ENCODE peak calls at places on chromosomes 3 and 15, in nine cellular contexts. P, F, Y, V, W, T, X, E and K are unnamed samples.

GRCh38 chr3:157128771-157129671 is 30.9 kb downstream of the CCNL1 start:
- DNase-seq in F (peak), T (peak), Y (no peak), E (no peak), P (no peak), X (peak), V (no peak), W (no peak), K (no peak)

GRCh38 chr15:34721802-34722795 is 32.7 kb downstream of the GJD2 start:
- DNase-seq in V (no peak), F (no peak), X (no peak), E (no peak), P (no peak), Y (peak), T (peak), W (peak), K (peak)

GRCh38 chr3:185959609-185960517 is 22.0 kb upstream of the TRA2B start:
- DNase-seq in W (no peak), V (no peak), F (no peak), E (peak), T (peak), Y (no peak), P (no peak), X (peak), K (no peak)

GRCh38 chr3:7421065-7421464 is 560.1 kb downstream of the GRM7 start:
- DNase-seq in W (no peak), F (no peak), V (no peak), Y (no peak), X (no peak), E (no peak), T (no peak), P (no peak), K (no peak)

GRCh38 chr15:75945953-75946352 is 42.3 kb downstream of the FBXO22 start:
- DNase-seq in T (peak), V (no peak), X (no peak), W (no peak), F (no peak), E (no peak), P (no peak), Y (no peak), K (no peak)

GRCh38 chr15:65189102-65189740 is 4.1 kb upstream of the CLPX start:
- DNase-seq in T (peak), E (no peak), X (peak), W (peak), Y (peak), V (peak), F (no peak), P (no peak), K (no peak)

GRCh38 chr3:169146112-169146665 is 517.3 kb downstream of the MECOM start:
- DNase-seq in Y (no peak), E (no peak), T (peak), V (no peak), X (peak), F (peak), P (peak), W (peak), K (peak)

GRCh38 chr3:60065227-60065868 is 1015.5 kb upstream of the CFAP20DC start:
- DNase-seq in T (no peak), E (no peak), X (no peak), F (no peak), Y (no peak), P (no peak), V (no peak), W (no peak), K (no peak)

GRCh38 chr3:176595307-176595706 is 602.0 kb downstream of the TBL1XR1 start:
- DNase-seq in T (no peak), P (no peak), E (no peak), W (no peak), Y (no peak), V (no peak), F (no peak), X (no peak), K (no peak)

GRCh38 chr3:186976802-186977201 is 46.5 kb downstream of the ST6GAL1 start:
- DNase-seq in X (no peak), F (no peak), E (no peak), W (no peak), Y (no peak), T (no peak), V (no peak), P (peak), K (no peak)

GRCh38 chr3:44117239-44117638 is 124.4 kb upstream of the TOPAZ1 start:
- DNase-seq in Y (no peak), P (no peak), W (no peak), E (peak), F (no peak), T (no peak), X (no peak), V (no peak), K (no peak)

GRCh38 chr3:160210799-160211221 is 14.4 kb upstream of the C3orf80 start:
- DNase-seq in X (peak), F (no peak), W (no peak), T (peak), P (no peak), V (peak), E (peak), Y (no peak), K (no peak)

GRCh38 chr3:59327324-59327939 is 277.6 kb upstream of the CFAP20DC start:
- DNase-seq in W (no peak), X (peak), V (no peak), Y (no peak), F (no peak), P (no peak), E (peak), T (peak), K (no peak)

GRCh38 chr3:20215636-20216035 is 29.6 kb upstream of the SGO1 start:
- DNase-seq in Y (no peak), W (no peak), T (no peak), E (no peak), P (no peak), V (no peak), F (no peak), X (no peak), K (no peak)

GRCh38 chr15:81751321-81751720 is 294.5 kb downstream of the MEX3B start:
- DNase-seq in P (no peak), Y (no peak), E (no peak), W (no peak), T (no peak), X (no peak), V (no peak), F (no peak), K (no peak)

GRCh38 chr3:170426240-170426797 is 7.7 kb downstream of the CLDN11 start:
- DNase-seq in F (no peak), E (no peak), V (no peak), P (no peak), T (no peak), X (peak), Y (no peak), W (no peak), K (no peak)

GRCh38 chr3:53067571-53067970 is 21.7 kb upstream of the SFMBT1 start:
- DNase-seq in T (no peak), E (no peak), V (no peak), X (no peak), P (no peak), W (peak), F (no peak), Y (no peak), K (no peak)